ENCODE peak calls at places on chromosomes 1 and 21, in nine cellular contexts. One of them, this sample, is unnamed.

GRCh38 chr1:248847181-248847955 is 9.3 kb downstream of the ZNF672 start:
- DNase-seq in hepatic stellate cell: no peak
- DNase-seq in fibroblast of villous mesenchyme: no peak
- DNase-seq in nephron progenitor cell: no peak
- DNase-seq in Daoy: no peak
- DNase-seq in CMK: no peak
- DNase-seq in CD4-positive, CD25-positive, alpha-beta regulatory T cell: no peak
- DNase-seq in GM04504: no peak
- DNase-seq in activated T-cell treated with anti-CD3 and anti-CD28 coated beads, Interleukin-2, amount 50 U/mL, for 72 hours: no peak
- DNase-seq in this sample: no peak

GRCh38 chr1:205921559-205921887 is 21.7 kb downstream of the SLC26A9 start:
- DNase-seq in hepatic stellate cell: no peak
- DNase-seq in fibroblast of villous mesenchyme: no peak
- DNase-seq in nephron progenitor cell: no peak
- DNase-seq in Daoy: no peak
- DNase-seq in CMK: no peak
- DNase-seq in CD4-positive, CD25-positive, alpha-beta regulatory T cell: no peak
- DNase-seq in GM04504: no peak
- DNase-seq in activated T-cell treated with anti-CD3 and anti-CD28 coated beads, Interleukin-2, amount 50 U/mL, for 72 hours: no peak
- DNase-seq in this sample: no peak

GRCh38 chr1:103190746-103191145 is 82.4 kb upstream of the COL11A1 start:
- DNase-seq in hepatic stellate cell: no peak
- DNase-seq in fibroblast of villous mesenchyme: no peak
- DNase-seq in nephron progenitor cell: no peak
- DNase-seq in Daoy: no peak
- DNase-seq in CMK: no peak
- DNase-seq in CD4-positive, CD25-positive, alpha-beta regulatory T cell: no peak
- DNase-seq in GM04504: no peak
- DNase-seq in activated T-cell treated with anti-CD3 and anti-CD28 coated beads, Interleukin-2, amount 50 U/mL, for 72 hours: no peak
- DNase-seq in this sample: no peak

GRCh38 chr1:36479505-36480051 is 3.1 kb downstream of the CSF3R start:
- DNase-seq in hepatic stellate cell: no peak
- DNase-seq in fibroblast of villous mesenchyme: peak
- DNase-seq in nephron progenitor cell: no peak
- DNase-seq in Daoy: no peak
- DNase-seq in CMK: no peak
- DNase-seq in CD4-positive, CD25-positive, alpha-beta regulatory T cell: no peak
- DNase-seq in GM04504: no peak
- DNase-seq in activated T-cell treated with anti-CD3 and anti-CD28 coated beads, Interleukin-2, amount 50 U/mL, for 72 hours: no peak
- DNase-seq in this sample: no peak

GRCh38 chr1:174397261-174397660 is 50.5 kb upstream of the GPR52 start:
- DNase-seq in hepatic stellate cell: no peak
- DNase-seq in fibroblast of villous mesenchyme: peak
- DNase-seq in nephron progenitor cell: no peak
- DNase-seq in Daoy: peak
- DNase-seq in CMK: no peak
- DNase-seq in CD4-positive, CD25-positive, alpha-beta regulatory T cell: no peak
- DNase-seq in GM04504: no peak
- DNase-seq in activated T-cell treated with anti-CD3 and anti-CD28 coated beads, Interleukin-2, amount 50 U/mL, for 72 hours: peak
- DNase-seq in this sample: no peak

GRCh38 chr21:31713973-31714740 is 17.8 kb downstream of the SCAF4 start:
- DNase-seq in hepatic stellate cell: peak
- DNase-seq in fibroblast of villous mesenchyme: peak
- DNase-seq in nephron progenitor cell: no peak
- DNase-seq in Daoy: no peak
- DNase-seq in CMK: no peak
- DNase-seq in CD4-positive, CD25-positive, alpha-beta regulatory T cell: peak
- DNase-seq in GM04504: no peak
- DNase-seq in activated T-cell treated with anti-CD3 and anti-CD28 coated beads, Interleukin-2, amount 50 U/mL, for 72 hours: peak
- DNase-seq in this sample: no peak

GRCh38 chr1:30232288-30232899 is 491.0 kb downstream of the MATN1 start:
- DNase-seq in hepatic stellate cell: no peak
- DNase-seq in fibroblast of villous mesenchyme: no peak
- DNase-seq in nephron progenitor cell: no peak
- DNase-seq in Daoy: peak
- DNase-seq in CMK: no peak
- DNase-seq in CD4-positive, CD25-positive, alpha-beta regulatory T cell: peak
- DNase-seq in GM04504: no peak
- DNase-seq in activated T-cell treated with anti-CD3 and anti-CD28 coated beads, Interleukin-2, amount 50 U/mL, for 72 hours: peak
- DNase-seq in this sample: no peak

GRCh38 chr1:111471012-111471411 is 2.8 kb upstream of the C1orf162 start:
- DNase-seq in hepatic stellate cell: no peak
- DNase-seq in fibroblast of villous mesenchyme: no peak
- DNase-seq in nephron progenitor cell: no peak
- DNase-seq in Daoy: no peak
- DNase-seq in CMK: no peak
- DNase-seq in CD4-positive, CD25-positive, alpha-beta regulatory T cell: peak
- DNase-seq in GM04504: no peak
- DNase-seq in activated T-cell treated with anti-CD3 and anti-CD28 coated beads, Interleukin-2, amount 50 U/mL, for 72 hours: peak
- DNase-seq in this sample: no peak

GRCh38 chr1:219668446-219668845 is 55.5 kb upstream of the ZC3H11B start:
- DNase-seq in hepatic stellate cell: no peak
- DNase-seq in fibroblast of villous mesenchyme: no peak
- DNase-seq in nephron progenitor cell: no peak
- DNase-seq in Daoy: no peak
- DNase-seq in CMK: no peak
- DNase-seq in CD4-positive, CD25-positive, alpha-beta regulatory T cell: no peak
- DNase-seq in GM04504: no peak
- DNase-seq in activated T-cell treated with anti-CD3 and anti-CD28 coated beads, Interleukin-2, amount 50 U/mL, for 72 hours: no peak
- DNase-seq in this sample: no peak

GRCh38 chr1:2529776-2530500 is at the start of gene HES5:
- DNase-seq in hepatic stellate cell: no peak
- DNase-seq in fibroblast of villous mesenchyme: no peak
- DNase-seq in nephron progenitor cell: peak
- DNase-seq in Daoy: peak
- DNase-seq in CMK: no peak
- DNase-seq in CD4-positive, CD25-positive, alpha-beta regulatory T cell: no peak
- DNase-seq in GM04504: no peak
- DNase-seq in activated T-cell treated with anti-CD3 and anti-CD28 coated beads, Interleukin-2, amount 50 U/mL, for 72 hours: no peak
- DNase-seq in this sample: no peak

GRCh38 chr1:1092149-1092855 is 18.2 kb upstream of the RNF223 start:
- DNase-seq in hepatic stellate cell: no peak
- DNase-seq in fibroblast of villous mesenchyme: no peak
- DNase-seq in nephron progenitor cell: no peak
- DNase-seq in Daoy: no peak
- DNase-seq in CMK: no peak
- DNase-seq in CD4-positive, CD25-positive, alpha-beta regulatory T cell: no peak
- DNase-seq in GM04504: no peak
- DNase-seq in activated T-cell treated with anti-CD3 and anti-CD28 coated beads, Interleukin-2, amount 50 U/mL, for 72 hours: no peak
- DNase-seq in this sample: no peak

GRCh38 chr1:41174170-41174569 is 67.9 kb downstream of the SCMH1 start:
- DNase-seq in hepatic stellate cell: no peak
- DNase-seq in fibroblast of villous mesenchyme: no peak
- DNase-seq in nephron progenitor cell: no peak
- DNase-seq in Daoy: no peak
- DNase-seq in CMK: no peak
- DNase-seq in CD4-positive, CD25-positive, alpha-beta regulatory T cell: no peak
- DNase-seq in GM04504: no peak
- DNase-seq in activated T-cell treated with anti-CD3 and anti-CD28 coated beads, Interleukin-2, amount 50 U/mL, for 72 hours: no peak
- DNase-seq in this sample: no peak

GRCh38 chr1:111190931-111191451 is 9.5 kb downstream of the DENND2D start:
- DNase-seq in hepatic stellate cell: no peak
- DNase-seq in fibroblast of villous mesenchyme: peak
- DNase-seq in nephron progenitor cell: no peak
- DNase-seq in Daoy: no peak
- DNase-seq in CMK: no peak
- DNase-seq in CD4-positive, CD25-positive, alpha-beta regulatory T cell: no peak
- DNase-seq in GM04504: peak
- DNase-seq in activated T-cell treated with anti-CD3 and anti-CD28 coated beads, Interleukin-2, amount 50 U/mL, for 72 hours: no peak
- DNase-seq in this sample: peak

GRCh38 chr21:16588433-16588860 is 858.7 kb downstream of the USP25 start:
- DNase-seq in hepatic stellate cell: peak
- DNase-seq in fibroblast of villous mesenchyme: peak
- DNase-seq in nephron progenitor cell: peak
- DNase-seq in Daoy: peak
- DNase-seq in CMK: no peak
- DNase-seq in CD4-positive, CD25-positive, alpha-beta regulatory T cell: no peak
- DNase-seq in GM04504: peak
- DNase-seq in activated T-cell treated with anti-CD3 and anti-CD28 coated beads, Interleukin-2, amount 50 U/mL, for 72 hours: no peak
- DNase-seq in this sample: peak

GRCh38 chr1:44078087-44078486 is 40.5 kb upstream of the KLF17 start:
- DNase-seq in hepatic stellate cell: no peak
- DNase-seq in fibroblast of villous mesenchyme: no peak
- DNase-seq in nephron progenitor cell: no peak
- DNase-seq in Daoy: no peak
- DNase-seq in CMK: no peak
- DNase-seq in CD4-positive, CD25-positive, alpha-beta regulatory T cell: no peak
- DNase-seq in GM04504: no peak
- DNase-seq in activated T-cell treated with anti-CD3 and anti-CD28 coated beads, Interleukin-2, amount 50 U/mL, for 72 hours: no peak
- DNase-seq in this sample: no peak

GRCh38 chr1:20662110-20662475 is 924 bp upstream of the DDOST start:
- DNase-seq in hepatic stellate cell: no peak
- DNase-seq in fibroblast of villous mesenchyme: no peak
- DNase-seq in nephron progenitor cell: no peak
- DNase-seq in Daoy: no peak
- DNase-seq in CMK: no peak
- DNase-seq in CD4-positive, CD25-positive, alpha-beta regulatory T cell: no peak
- DNase-seq in GM04504: no peak
- DNase-seq in activated T-cell treated with anti-CD3 and anti-CD28 coated beads, Interleukin-2, amount 50 U/mL, for 72 hours: no peak
- DNase-seq in this sample: no peak

GRCh38 chr21:37266515-37267221 is 466 bp downstream of the VPS26C start:
- DNase-seq in hepatic stellate cell: peak
- DNase-seq in fibroblast of villous mesenchyme: peak
- DNase-seq in nephron progenitor cell: peak
- DNase-seq in Daoy: peak
- DNase-seq in CMK: peak
- DNase-seq in CD4-positive, CD25-positive, alpha-beta regulatory T cell: no peak
- DNase-seq in GM04504: no peak
- DNase-seq in activated T-cell treated with anti-CD3 and anti-CD28 coated beads, Interleukin-2, amount 50 U/mL, for 72 hours: no peak
- DNase-seq in this sample: no peak

GRCh38 chr21:46122758-46123683 is 25.1 kb downstream of the COL6A2 start:
- DNase-seq in hepatic stellate cell: no peak
- DNase-seq in fibroblast of villous mesenchyme: no peak
- DNase-seq in nephron progenitor cell: no peak
- DNase-seq in Daoy: no peak
- DNase-seq in CMK: no peak
- DNase-seq in CD4-positive, CD25-positive, alpha-beta regulatory T cell: no peak
- DNase-seq in GM04504: no peak
- DNase-seq in activated T-cell treated with anti-CD3 and anti-CD28 coated beads, Interleukin-2, amount 50 U/mL, for 72 hours: no peak
- DNase-seq in this sample: no peak

GRCh38 chr21:18041012-18041411 is 203.6 kb upstream of the CHODL start:
- DNase-seq in hepatic stellate cell: no peak
- DNase-seq in fibroblast of villous mesenchyme: peak
- DNase-seq in nephron progenitor cell: peak
- DNase-seq in Daoy: no peak
- DNase-seq in CMK: peak
- DNase-seq in CD4-positive, CD25-positive, alpha-beta regulatory T cell: peak
- DNase-seq in GM04504: no peak
- DNase-seq in activated T-cell treated with anti-CD3 and anti-CD28 coated beads, Interleukin-2, amount 50 U/mL, for 72 hours: peak
- DNase-seq in this sample: no peak

GRCh38 chr1:217230412-217230811 is 400.5 kb downstream of the GPATCH2 start:
- DNase-seq in hepatic stellate cell: no peak
- DNase-seq in fibroblast of villous mesenchyme: no peak
- DNase-seq in nephron progenitor cell: no peak
- DNase-seq in Daoy: no peak
- DNase-seq in CMK: no peak
- DNase-seq in CD4-positive, CD25-positive, alpha-beta regulatory T cell: no peak
- DNase-seq in GM04504: no peak
- DNase-seq in activated T-cell treated with anti-CD3 and anti-CD28 coated beads, Interleukin-2, amount 50 U/mL, for 72 hours: no peak
- DNase-seq in this sample: no peak

GRCh38 chr21:43727571-43728466 is 8.9 kb downstream of the PDXK start:
- DNase-seq in hepatic stellate cell: peak
- DNase-seq in fibroblast of villous mesenchyme: peak
- DNase-seq in nephron progenitor cell: no peak
- DNase-seq in Daoy: peak
- DNase-seq in CMK: peak
- DNase-seq in CD4-positive, CD25-positive, alpha-beta regulatory T cell: no peak
- DNase-seq in GM04504: no peak
- DNase-seq in activated T-cell treated with anti-CD3 and anti-CD28 coated beads, Interleukin-2, amount 50 U/mL, for 72 hours: no peak
- DNase-seq in this sample: no peak

GRCh38 chr21:27700974-27701614 is 734.2 kb upstream of the ADAMTS5 start:
- DNase-seq in hepatic stellate cell: peak
- DNase-seq in fibroblast of villous mesenchyme: peak
- DNase-seq in nephron progenitor cell: peak
- DNase-seq in Daoy: peak
- DNase-seq in CMK: peak
- DNase-seq in CD4-positive, CD25-positive, alpha-beta regulatory T cell: peak
- DNase-seq in GM04504: peak
- DNase-seq in activated T-cell treated with anti-CD3 and anti-CD28 coated beads, Interleukin-2, amount 50 U/mL, for 72 hours: peak
- DNase-seq in this sample: peak

This sample was measured in AG04450.